ENCODE peak calls at places on chromosomes 6 and 20, in seven cellular contexts. L is fibroblast of pulmonary artery, T is right lobe of liver, F is fibroblast of the aortic adventitia, S is IMR-90, G is psoas muscle, M is epithelial cell of esophagus. R is an unnamed sample.
A peak's percentile ranks its signal among the peaks of the same experiment; 100 is the strongest.

GRCh38 chr6:22108199-22108598 is 188.6 kb downstream of the PRL start:
- DNase-seq in T (no peak), S (no peak), F (peak; percentile 6), L (peak; percentile 6), G (no peak), M (peak; percentile 46), R (peak; percentile 8)

GRCh38 chr20:5674176-5674660 is 76.0 kb upstream of the SHLD1 start:
- DNase-seq in F (no peak), T (no peak), S (peak; percentile 47), G (no peak), L (no peak), M (peak; percentile 93), R (no peak)

GRCh38 chr6:34487536-34487935 is 21.7 kb downstream of the PACSIN1 start:
- DNase-seq in F (no peak), G (no peak), S (no peak), M (no peak), L (no peak), T (peak; percentile 6), R (no peak)

GRCh38 chr6:136762022-136762975 is 30.0 kb downstream of the MAP3K5 start:
- DNase-seq in M (no peak), F (no peak), S (no peak), T (no peak), G (no peak), L (no peak), R (no peak)

GRCh38 chr6:21885532-21886089 is 292.1 kb downstream of the SOX4 start:
- DNase-seq in M (peak; percentile 84), L (peak; percentile 84), G (peak; percentile 50), S (peak; percentile 85), F (peak; percentile 93), T (no peak), R (peak; percentile 97)

GRCh38 chr20:48791014-48791413 is 36.8 kb downstream of the PREX1 start:
- DNase-seq in G (no peak), S (no peak), M (no peak), T (peak; percentile 79), F (peak; percentile 35), L (no peak), R (no peak)

GRCh38 chr6:35046098-35046497 is 95.0 kb downstream of the TCP11 start:
- DNase-seq in L (no peak), G (no peak), S (no peak), M (peak; percentile 21), F (no peak), T (no peak), R (no peak)

GRCh38 chr20:38473353-38473795 is 731 bp downstream of the RALGAPB start:
- DNase-seq in F (peak; percentile 31), T (no peak), S (no peak), M (no peak), G (no peak), L (peak; percentile 26), R (peak; percentile 21)

GRCh38 chr20:32980131-32980941 is 23.9 kb downstream of the SUN5 start:
- DNase-seq in F (no peak), T (no peak), S (no peak), G (no peak), M (no peak), L (no peak), R (no peak)

GRCh38 chr20:63565021-63565698 is 8.9 kb downstream of the HELZ2 start:
- DNase-seq in L (no peak), F (no peak), M (no peak), T (no peak), G (no peak), S (no peak), R (no peak)

GRCh38 chr6:1821188-1822183 is 211.8 kb downstream of the FOXC1 start:
- DNase-seq in G (no peak), M (no peak), F (peak; percentile 78), T (no peak), S (peak; percentile 31), L (peak; percentile 48), R (peak; percentile 97)

GRCh38 chr20:40291483-40291882 is 397.6 kb downstream of the MAFB start:
- DNase-seq in M (no peak), T (no peak), F (no peak), G (no peak), L (no peak), S (no peak), R (no peak)

GRCh38 chr6:6811151-6812002 is 222.9 kb downstream of the LY86 start:
- DNase-seq in G (no peak), M (peak; percentile 98), T (peak; percentile 77), L (peak; percentile 89), S (peak; percentile 67), F (peak; percentile 58), R (peak; percentile 33)

GRCh38 chr6:69867075-69867911 is 937 bp downstream of the COL19A1 start:
- DNase-seq in F (peak; percentile 6), S (peak; percentile 0), G (peak; percentile 64), T (peak; percentile 74), M (peak; percentile 24), L (peak; percentile 16), R (peak; percentile 4)

GRCh38 chr20:19275630-19276071 is 63.2 kb downstream of the SLC24A3 start:
- DNase-seq in M (no peak), F (no peak), G (peak; percentile 29), T (no peak), S (no peak), L (peak; percentile 10), R (peak; percentile 56)

GRCh38 chr20:25136643-25137559 is 55.0 kb upstream of the VSX1 start:
- DNase-seq in L (peak; percentile 85), T (peak; percentile 53), G (peak; percentile 63), F (peak; percentile 97), S (peak; percentile 87), M (peak; percentile 52), R (peak; percentile 95)

GRCh38 chr20:57582029-57582378 is 21.1 kb downstream of the PCK1 start:
- DNase-seq in L (no peak), F (no peak), T (no peak), M (no peak), S (no peak), G (no peak), R (no peak)

GRCh38 chr20:57581202-57582028 is 20.5 kb downstream of the PCK1 start:
- DNase-seq in L (no peak), M (no peak), G (no peak), S (no peak), T (peak; percentile 36), F (no peak), R (no peak)

GRCh38 chr20:57583289-57584257 is 22.7 kb downstream of the PCK1 start:
- DNase-seq in G (no peak), L (no peak), F (no peak), M (no peak), S (no peak), T (no peak), R (no peak)

GRCh38 chr20:57580478-57581201 is 19.7 kb downstream of the PCK1 start:
- DNase-seq in L (no peak), T (peak; percentile 40), M (no peak), S (no peak), F (no peak), G (no peak), R (no peak)

GRCh38 chr20:57582432-57583288 is 21.8 kb downstream of the PCK1 start:
- DNase-seq in F (peak; percentile 23), S (peak; percentile 64), G (no peak), M (peak; percentile 14), L (peak; percentile 34), T (no peak), R (no peak)
- TF ChIP-seq CTCF in F (peak; percentile 10), S (peak; percentile 36), G (peak; percentile 29), M (peak; percentile 21), L (peak; percentile 35), T (peak; percentile 28), R (peak; percentile 12)

DNA sequence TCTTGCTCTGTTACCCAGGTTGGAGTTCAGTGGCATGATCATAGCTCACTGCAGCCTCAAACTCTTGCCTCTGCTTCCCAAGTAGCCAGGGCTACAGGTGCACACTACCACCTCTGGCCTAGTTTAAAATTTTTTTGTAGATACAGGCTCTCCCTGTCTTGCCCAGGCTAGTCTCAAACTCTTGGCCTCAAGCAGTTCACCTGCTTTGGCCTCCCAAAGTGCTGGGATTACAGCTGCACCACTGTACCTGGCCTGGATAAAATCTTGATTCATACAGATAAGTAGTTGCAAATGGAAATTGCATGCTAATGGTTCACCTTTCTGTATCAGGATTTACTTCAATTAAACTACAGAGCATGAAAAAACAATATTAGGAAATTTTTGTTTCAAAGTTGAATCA is 4.2 kb downstream of the CD2AP start:
- DNase-seq in F (no peak), M (peak; percentile 46), T (no peak), G (no peak), L (no peak), S (no peak), R (no peak)
- H3K4me3 ChIP-seq in F (no peak overlapping the region), M (no peak overlapping the region), T (no peak overlapping the region), G (no peak overlapping the region), L (no peak overlapping the region), S (no peak overlapping the region), R (no peak overlapping the region)

GRCh38 chr6:135072753-135073152 is 18.1 kb upstream of the HBS1L start:
- DNase-seq in T (no peak), S (no peak), G (no peak), M (no peak), F (no peak), L (no peak), R (no peak)

GRCh38 chr6:135073217-135073616 is 18.6 kb upstream of the HBS1L start:
- DNase-seq in M (no peak), G (no peak), T (no peak), F (no peak), L (no peak), S (no peak), R (no peak)

GRCh38 chr6:135075018-135075417 is 20.4 kb upstream of the HBS1L start:
- DNase-seq in F (no peak), M (no peak), L (no peak), G (no peak), T (no peak), S (no peak), R (no peak)

GRCh38 chr6:135067891-135068290 is 13.3 kb upstream of the HBS1L start:
- DNase-seq in G (no peak), F (no peak), L (no peak), T (no peak), M (no peak), S (no peak), R (no peak)

DNA sequence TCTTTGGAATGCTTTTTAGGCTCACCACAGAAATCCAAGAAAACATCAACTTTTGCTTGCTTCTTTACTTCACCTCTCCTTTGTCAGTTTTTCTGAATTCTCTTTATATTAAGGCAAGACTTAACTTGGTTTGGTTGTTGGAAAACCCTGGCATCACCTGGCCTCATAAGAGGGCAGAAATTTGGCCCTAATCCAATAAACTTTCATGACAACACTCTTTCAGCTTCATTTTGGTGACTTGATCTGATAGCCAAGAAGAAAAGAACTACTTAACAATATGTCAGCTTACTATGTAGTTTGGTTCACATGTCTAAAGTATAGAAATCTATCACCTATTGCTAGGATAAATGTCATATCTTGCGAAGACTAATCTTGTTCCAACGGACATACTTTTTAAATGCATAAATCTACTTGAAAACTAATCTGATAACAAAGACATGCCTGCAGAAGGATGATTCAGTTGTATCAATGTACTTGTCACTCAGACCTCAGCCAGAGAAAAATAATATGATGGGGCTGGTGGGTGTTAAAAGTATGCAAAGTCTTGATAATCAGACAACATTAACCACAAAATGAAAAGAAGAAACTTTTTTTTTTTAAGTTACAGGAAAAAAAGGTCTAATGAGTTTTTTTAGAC is 19.3 kb upstream of the HBS1L start:
- DNase-seq in L (no peak), S (no peak), F (no peak), T (no peak), G (no peak), M (no peak), R (no peak)
- TF ChIP-seq CTCF in L (no peak), S (no peak), F (no peak), T (no peak), G (no peak), M (no peak), R (no peak)

DNA sequence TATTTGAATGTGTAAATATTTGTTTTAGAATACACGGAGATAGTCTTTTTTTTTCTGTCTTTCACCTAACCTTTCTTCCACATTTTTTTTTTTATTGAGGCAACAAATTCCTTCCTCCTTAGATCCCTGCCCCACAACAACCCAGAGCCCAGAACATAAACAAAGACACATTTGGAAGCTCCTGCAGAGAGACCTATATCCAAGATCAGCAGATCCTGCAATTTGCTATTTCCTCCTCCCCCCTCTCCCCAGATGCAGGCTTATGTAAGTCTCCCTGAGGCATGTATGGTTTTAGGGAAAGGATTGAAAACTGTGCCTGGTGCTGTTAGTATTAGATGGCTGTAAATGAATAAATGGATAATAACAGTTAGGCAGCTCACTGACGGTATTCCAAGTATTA is 608.2 kb upstream of the CITED2 start:
- DNase-seq in G (no peak), S (peak; percentile 74), L (peak; percentile 72), T (no peak), F (peak; percentile 64), M (no peak), R (peak; percentile 93)
- H3K4me3 ChIP-seq in G (no peak overlapping the region), S (no peak overlapping the region), L (no peak overlapping the region), T (no peak overlapping the region), F (no peak overlapping the region), M (no peak overlapping the region), R (no peak overlapping the region)